ENCODE peak calls at places on chromosome 15, in four cellular contexts. K is HepG2, N is K562, I is GM12878. W is an unnamed sample.

GRCh38 chr15:27868828-27869404 is 230.2 kb downstream of the OCA2 start:
- DNase-seq in N (no peak), I (no peak), K (no peak), W (no peak)

GRCh38 chr15:99090011-99090699 is 14.7 kb upstream of the SYNM start:
- DNase-seq in N (no peak), I (peak; percentile 90), K (no peak), W (no peak)

GRCh38 chr15:43408789-43409188 is 37.9 kb downstream of the TUBGCP4 start:
- DNase-seq in K (no peak), N (peak; percentile 34), I (no peak), W (no peak)

GRCh38 chr15:31477301-31477700 is 150.7 kb downstream of the KLF13 start:
- DNase-seq in K (no peak), I (no peak), N (no peak), W (no peak)

GRCh38 chr15:58957101-58957973 is 23.9 kb upstream of the SLTM start:
- DNase-seq in I (no peak), K (peak; percentile 69), N (peak; percentile 57), W (peak; percentile 96)

GRCh38 chr15:22873204-22873701 is 34.8 kb downstream of the NIPA2 start:
- DNase-seq in N (no peak), I (no peak), K (no peak), W (peak; percentile 74)

GRCh38 chr15:49900036-49900435 is 219.0 kb downstream of the ATP8B4 start:
- DNase-seq in K (no peak), N (no peak), I (no peak), W (no peak)

GRCh38 chr15:64430000-64430735 is 30.2 kb upstream of the ZNF609 start:
- DNase-seq in K (no peak), I (peak; percentile 65), N (no peak), W (peak; percentile 88)

GRCh38 chr15:57357796-57358195 is 18.5 kb upstream of the CGNL1 start:
- DNase-seq in K (no peak), I (no peak), N (no peak), W (no peak)

GRCh38 chr15:70264738-70265465 is 167.2 kb upstream of the TLE3 start:
- DNase-seq in N (no peak), I (no peak), K (no peak), W (no peak)

GRCh38 chr15:65447145-65447544 is 24.4 kb upstream of the IGDCC4 start:
- DNase-seq in I (no peak), K (no peak), N (no peak), W (no peak)

GRCh38 chr15:79007066-79007465 is 62.2 kb upstream of the CTSH start:
- DNase-seq in K (peak; percentile 75), I (peak; percentile 40), N (peak; percentile 74), W (peak; percentile 89)

GRCh38 chr15:48883699-48884098 is 5.8 kb downstream of the EID1 start:
- DNase-seq in N (no peak), I (no peak), K (no peak), W (no peak)
- TF ChIP-seq JUNB in N (no peak), I (no peak), K (no peak), W (no peak)

DNA sequence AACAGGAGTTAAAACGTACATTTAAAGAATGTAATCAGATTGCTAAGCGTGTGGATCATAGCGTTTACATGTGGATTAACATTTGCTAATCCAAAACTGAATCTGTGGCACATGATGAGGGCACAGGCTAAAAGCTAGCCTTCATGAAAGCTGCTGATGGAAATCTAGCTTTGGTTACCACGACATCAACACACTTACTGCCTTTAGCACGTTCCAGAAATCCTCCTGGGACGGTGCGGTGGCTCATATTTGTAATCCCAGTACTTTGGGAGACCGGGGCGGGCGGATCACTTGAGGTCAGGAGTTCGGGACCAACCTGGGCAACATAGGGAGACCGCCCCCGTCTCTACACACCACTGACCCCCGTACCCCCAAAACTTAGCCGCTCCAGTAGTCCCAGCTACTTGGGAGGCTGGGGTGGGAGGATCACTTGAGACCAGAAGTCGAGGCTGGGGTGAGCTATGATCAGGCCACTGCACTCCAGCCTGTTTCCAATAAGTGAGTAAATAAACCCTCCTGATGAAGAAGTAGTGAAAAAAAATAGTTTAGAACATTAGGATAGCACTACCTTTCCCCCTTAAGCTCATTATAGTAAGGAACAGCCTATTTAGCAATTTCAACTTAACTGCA is 1.2 kb upstream of the PRTG start:
- DNase-seq in I (no peak), N (no peak), K (no peak), W (no peak)
- TF ChIP-seq EZH2 in I (peak; percentile 31), N (peak; percentile 2), K (no peak), W (no peak)

DNA sequence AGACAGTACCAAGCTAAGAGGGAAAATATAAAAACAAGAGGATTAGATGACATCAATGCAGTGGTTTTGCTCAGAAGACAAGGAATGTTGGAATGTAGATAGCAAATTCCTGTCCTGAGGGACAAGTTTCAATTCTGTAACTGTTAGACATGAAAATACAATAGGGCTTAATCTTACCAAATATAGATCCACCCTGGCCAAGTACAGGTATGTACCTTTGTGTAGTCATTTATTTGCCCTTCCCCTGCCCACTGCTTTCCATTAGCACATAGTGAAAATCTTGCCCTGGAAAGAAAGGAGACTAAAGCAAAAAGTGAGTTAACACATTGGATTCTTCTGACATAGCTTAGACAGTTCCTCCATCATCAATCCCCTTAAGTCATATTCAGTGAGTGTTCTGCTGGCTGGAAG is 389.0 kb upstream of the THBS1 start:
- DNase-seq in N (no peak), K (peak; percentile 71), I (no peak), W (no peak)
- TF ChIP-seq JUNB in N (no peak), K (no peak), I (no peak), W (no peak)

DNA sequence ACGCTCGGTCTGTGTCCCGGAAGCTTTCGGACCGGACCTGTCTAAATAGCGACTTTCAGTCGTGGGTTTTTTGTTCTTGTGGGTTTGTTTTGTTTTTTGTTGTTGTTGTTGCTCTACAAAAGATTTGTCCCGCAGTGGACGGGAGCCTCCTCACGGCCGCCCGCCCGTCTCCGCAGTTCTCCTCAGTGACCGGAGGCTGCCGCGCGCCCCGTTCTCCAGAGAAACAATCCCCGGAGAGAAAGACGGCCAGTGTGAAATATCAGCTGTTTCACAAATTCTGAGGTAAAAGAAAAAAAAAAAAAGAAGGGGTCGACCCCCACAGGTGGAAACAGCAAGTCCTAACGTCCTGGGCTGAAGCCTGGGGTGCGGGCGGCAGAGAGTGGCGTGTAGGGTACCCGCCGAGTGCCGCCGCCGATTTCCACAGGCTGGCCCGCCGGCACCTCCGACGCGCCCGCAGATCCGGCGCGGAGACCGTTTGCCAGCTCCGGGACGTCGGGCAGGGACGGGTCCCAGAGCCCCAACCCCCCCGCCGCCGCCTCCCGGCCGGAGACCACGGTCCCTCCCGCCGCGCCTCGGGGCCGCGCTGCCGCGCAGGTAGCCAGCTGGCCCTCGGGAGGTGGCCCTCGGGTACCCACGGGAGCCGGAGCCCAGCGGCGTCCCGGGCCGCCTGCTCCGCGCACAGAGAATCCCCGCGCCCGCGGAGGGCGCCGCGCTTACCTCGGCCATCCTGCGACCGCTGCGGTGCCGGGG is 476 bp downstream of the BNC1 start:
- DNase-seq in N (no peak), I (no peak), K (no peak), W (peak; percentile 42)
- TF ChIP-seq EZH2 in N (no peak), I (no peak), K (no peak), W (peak; percentile 97)

DNA sequence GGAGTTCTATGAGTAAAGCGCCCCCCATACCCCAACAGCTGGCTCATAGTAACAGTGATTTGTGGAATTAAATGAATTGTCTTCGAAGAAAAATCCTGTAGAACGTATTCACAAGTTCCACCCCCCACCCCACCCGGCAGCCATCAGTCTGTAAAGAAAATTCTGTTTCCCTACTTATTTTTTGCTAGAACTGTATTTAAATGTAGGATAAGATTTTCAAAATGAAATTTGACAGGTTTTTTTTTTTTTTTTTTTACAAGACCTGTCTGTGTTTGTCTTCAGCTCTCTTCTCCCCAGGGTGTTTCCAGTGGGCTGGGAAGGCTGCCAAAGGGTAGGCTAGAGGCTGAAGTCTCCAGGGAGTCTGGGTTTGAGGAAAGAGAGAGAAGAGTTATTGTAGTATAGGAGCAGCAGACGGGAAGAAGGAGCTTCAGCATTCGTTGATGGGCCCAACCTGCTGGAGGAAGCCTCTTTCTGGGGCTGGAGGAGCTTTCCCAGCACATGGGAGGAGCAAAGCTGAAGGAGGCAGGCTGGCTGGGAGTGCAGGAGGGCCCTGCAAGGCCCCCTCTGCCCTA is 130.6 kb upstream of the SEMA6D start:
- DNase-seq in K (no peak), N (no peak), I (no peak), W (no peak)
- TF ChIP-seq JUNB in K (no peak), N (no peak), I (no peak), W (no peak)

GRCh38 chr15:88606437-88606794 is 14.7 kb upstream of the AEN start:
- DNase-seq in I (no peak), N (no peak), K (no peak), W (peak; percentile 71)

GRCh38 chr15:88604972-88605506 is 16.1 kb upstream of the AEN start:
- DNase-seq in I (no peak), K (no peak), N (no peak), W (peak; percentile 52)

GRCh38 chr15:88603885-88604284 is 17.3 kb upstream of the AEN start:
- DNase-seq in I (no peak), K (no peak), N (no peak), W (peak; percentile 47)

GRCh38 chr15:88605507-88606436 is 15.4 kb upstream of the AEN start:
- DNase-seq in K (no peak), N (peak; percentile 74), I (no peak), W (peak; percentile 90)

DNA sequence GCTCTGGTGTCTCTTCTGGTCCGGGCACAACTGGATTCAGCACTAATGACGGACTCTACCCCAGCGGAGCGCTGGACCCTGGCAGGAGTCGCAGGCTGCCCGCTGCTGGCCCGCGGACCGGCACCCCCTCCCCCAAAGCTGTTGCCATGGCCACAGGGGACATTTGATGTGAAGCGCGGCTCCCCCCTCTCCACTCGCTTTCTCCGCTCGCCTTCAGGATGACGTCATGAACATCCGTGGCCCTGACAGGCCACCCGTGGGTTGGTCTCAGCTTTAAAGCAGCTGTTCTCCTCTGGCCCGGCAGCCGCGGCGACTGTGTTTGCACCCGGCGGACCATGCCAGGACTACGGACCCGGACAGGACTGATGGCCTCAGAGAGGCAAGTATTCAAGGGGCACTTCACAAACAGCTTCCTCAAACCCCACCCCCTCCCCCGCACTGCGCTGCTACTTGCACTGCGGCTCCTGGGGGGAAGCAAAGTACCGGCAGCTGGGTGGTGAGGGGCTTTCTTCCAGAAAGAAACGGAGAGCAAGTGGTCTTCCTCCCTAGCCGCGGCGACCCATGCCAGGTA is 16.7 kb upstream of the AEN start:
- DNase-seq in K (no peak), N (no peak), I (no peak), W (peak; percentile 63)
- TF ChIP-seq EZH2 in K (no peak), N (no peak), I (no peak), W (no peak)

DNA sequence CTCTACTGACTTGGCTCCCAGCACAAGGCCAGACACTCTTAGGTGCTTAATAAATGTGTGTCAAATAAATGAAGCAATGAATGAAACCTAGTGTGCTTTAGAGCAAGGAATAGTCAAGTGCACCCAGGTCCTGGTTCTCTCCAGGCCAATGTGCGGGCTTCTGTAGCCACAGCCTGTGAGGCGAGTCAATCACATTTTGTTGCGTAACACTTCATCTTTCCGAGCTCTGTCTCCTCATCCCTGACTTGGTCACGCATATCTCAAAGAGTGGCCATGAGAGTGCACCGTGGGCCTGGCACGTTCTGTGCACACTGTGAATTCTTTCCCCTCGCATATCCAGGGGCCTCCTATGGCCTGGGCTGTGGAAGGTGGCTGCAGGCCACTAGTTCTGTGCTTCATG is 11.4 kb upstream of the SH3GL3 start:
- DNase-seq in K (no peak), I (no peak), N (no peak), W (no peak)
- TF ChIP-seq JUNB in K (no peak), I (no peak), N (no peak), W (no peak)